ENCODE peak calls at places on chromosome 3, in nine cellular contexts. O is activated CD8-positive, alpha-beta memory T cell treated with anti-CD3 and anti-CD28 coated beads for 24 hours; L is HCT116; K is stomach; N is G401; R is suprapubic skin; E is dermis microvascular lymphatic vessel endothelial cell; F is Calu3; A is A549. P is an unnamed sample.

GRCh38 chr3:37024092-37024491 is 30.8 kb downstream of the MLH1 start:
- DNase-seq in O (no peak), L (peak), K (no peak), N (no peak), R (no peak), E (peak), F (no peak), A (no peak), P (no peak)

GRCh38 chr3:87247086-87247781 is 20.1 kb downstream of the CHMP2B start:
- DNase-seq in O (no peak), L (no peak), K (no peak), N (no peak), R (no peak), E (no peak), F (no peak), A (no peak), P (no peak)

GRCh38 chr3:160981217-160981938 is 123.8 kb downstream of the B3GALNT1 start:
- DNase-seq in O (no peak), L (no peak), K (no peak), N (no peak), R (no peak), E (no peak), F (no peak), A (no peak), P (peak)

GRCh38 chr3:150105886-150106612 is 135.4 kb upstream of the PFN2 start:
- DNase-seq in O (no peak), L (no peak), K (no peak), N (no peak), R (no peak), E (no peak), F (no peak), A (no peak), P (no peak)

GRCh38 chr3:32685604-32686185 is 707 bp downstream of the CNOT10 start:
- DNase-seq in O (peak), L (no peak), K (no peak), N (peak), R (no peak), E (peak), F (no peak), A (peak), P (no peak)

GRCh38 chr3:20047341-20047779 is 7.1 kb downstream of the KAT2B start:
- DNase-seq in O (no peak), L (no peak), K (no peak), N (no peak), R (no peak), E (no peak), F (no peak), A (no peak), P (no peak)

GRCh38 chr3:155356594-155357370 is 63.3 kb upstream of the STRIT1 start:
- DNase-seq in O (no peak), L (no peak), K (no peak), N (no peak), R (no peak), E (no peak), F (peak), A (peak), P (no peak)

GRCh38 chr3:185797993-185798830 is 26.6 kb downstream of the IGF2BP2 start:
- DNase-seq in O (no peak), L (no peak), K (no peak), N (no peak), R (no peak), E (peak), F (no peak), A (no peak), P (no peak)

GRCh38 chr3:32399030-32399620 is 7.5 kb downstream of the CMTM7 start:
- DNase-seq in O (no peak), L (no peak), K (no peak), N (peak), R (no peak), E (peak), F (peak), A (peak), P (no peak)

GRCh38 chr3:186979837-186980236 is 49.5 kb downstream of the ST6GAL1 start:
- DNase-seq in O (no peak), L (no peak), K (no peak), N (no peak), R (no peak), E (no peak), F (no peak), A (no peak), P (no peak)

GRCh38 chr3:51319271-51319670 is 65.8 kb upstream of the MANF start:
- DNase-seq in O (no peak), L (no peak), K (no peak), N (no peak), R (no peak), E (no peak), F (no peak), A (no peak), P (no peak)

GRCh38 chr3:154919226-154919625 is 160.9 kb upstream of the MME start:
- DNase-seq in O (no peak), L (no peak), K (no peak), N (no peak), R (no peak), E (no peak), F (no peak), A (no peak), P (no peak)

GRCh38 chr3:152857082-152857481 is 22.2 kb downstream of the P2RY1 start:
- DNase-seq in O (no peak), L (no peak), K (no peak), N (no peak), R (no peak), E (no peak), F (no peak), A (peak), P (peak)

GRCh38 chr3:110813541-110813940 is 258.1 kb upstream of the NECTIN3 start:
- DNase-seq in O (no peak), L (peak), K (no peak), N (no peak), R (no peak), E (no peak), F (no peak), A (no peak), P (no peak)

GRCh38 chr3:184368116-184368803 is 6.8 kb downstream of the POLR2H start:
- DNase-seq in O (no peak), L (no peak), K (no peak), N (peak), R (peak), E (no peak), F (no peak), A (no peak), P (no peak)

P was measured in CD14-positive monocyte.